ENCODE peak calls at places on chromosomes 3 and 15, in six cellular contexts. O is erythroblast, W is suprapubic skin, A is stomach, D is sigmoid colon, T is Peyer's patch. C is an unnamed sample.

GRCh38 chr3:117751691-117752090 is 1042.1 kb downstream of the TUSC7 start:
- DNase-seq in A (no peak), D (no peak), T (no peak), W (no peak), O (no peak), C (no peak)

GRCh38 chr15:43516801-43517353 is 531 bp upstream of the MAP1A start:
- DNase-seq in W (no peak), D (no peak), O (no peak), A (no peak), T (no peak), C (no peak)

GRCh38 chr3:122533480-122533879 is 18.7 kb upstream of the KPNA1 start:
- DNase-seq in D (no peak), T (no peak), W (no peak), A (no peak), O (no peak), C (no peak)

GRCh38 chr3:49006591-49007067 is 562 bp upstream of the WDR6 start:
- DNase-seq in O (peak), A (no peak), D (peak), W (peak), T (no peak), C (no peak)

GRCh38 chr15:86178845-86179244 is 99.2 kb downstream of the AGBL1 start:
- DNase-seq in T (no peak), A (no peak), W (no peak), D (no peak), O (no peak), C (no peak)

GRCh38 chr3:25156526-25157075 is 271.5 kb upstream of the RARB start:
- DNase-seq in A (no peak), O (no peak), W (no peak), T (no peak), D (no peak), C (peak)

GRCh38 chr3:102161362-102162006 is 273.3 kb upstream of the ZPLD1 start:
- DNase-seq in W (no peak), T (no peak), D (no peak), O (no peak), A (no peak), C (no peak)

GRCh38 chr15:47374222-47374621 is 343.1 kb upstream of the SEMA6D start:
- DNase-seq in A (no peak), O (no peak), W (no peak), T (no peak), D (no peak), C (no peak)

GRCh38 chr3:146160964-146161724 is at the start of gene PLOD2:
- DNase-seq in O (peak), A (peak), T (peak), W (peak), D (peak), C (peak)

GRCh38 chr15:71149645-71150557 is 34.6 kb downstream of the THSD4 start:
- DNase-seq in T (no peak), W (no peak), A (peak), D (no peak), O (no peak), C (no peak)

GRCh38 chr15:77840962-77841361 is 208.2 kb upstream of the LINGO1 start:
- DNase-seq in A (no peak), O (no peak), W (peak), T (no peak), D (no peak), C (no peak)

GRCh38 chr15:64702816-64703631 is 72.4 kb downstream of the RBPMS2 start:
- DNase-seq in O (peak), T (peak), A (peak), D (peak), W (peak), C (peak)
- TF ChIP-seq POLR2A in O (no peak), T (peak), A (no peak), D (no peak), W (no peak), C (peak)

GRCh38 chr3:155192957-155193746 is 100.3 kb downstream of the STRIT1 start:
- DNase-seq in W (no peak), A (no peak), O (no peak), D (no peak), T (no peak), C (no peak)

GRCh38 chr3:155195558-155195957 is 97.9 kb downstream of the STRIT1 start:
- DNase-seq in T (no peak), A (no peak), D (no peak), W (no peak), O (no peak), C (no peak)

GRCh38 chr3:155194973-155195372 is 98.5 kb downstream of the STRIT1 start:
- DNase-seq in A (no peak), T (no peak), D (no peak), O (no peak), W (no peak), C (no peak)

GRCh38 chr3:155196131-155197075 is 97.1 kb downstream of the STRIT1 start:
- DNase-seq in D (no peak), A (no peak), W (no peak), O (no peak), T (no peak), C (no peak)

DNA sequence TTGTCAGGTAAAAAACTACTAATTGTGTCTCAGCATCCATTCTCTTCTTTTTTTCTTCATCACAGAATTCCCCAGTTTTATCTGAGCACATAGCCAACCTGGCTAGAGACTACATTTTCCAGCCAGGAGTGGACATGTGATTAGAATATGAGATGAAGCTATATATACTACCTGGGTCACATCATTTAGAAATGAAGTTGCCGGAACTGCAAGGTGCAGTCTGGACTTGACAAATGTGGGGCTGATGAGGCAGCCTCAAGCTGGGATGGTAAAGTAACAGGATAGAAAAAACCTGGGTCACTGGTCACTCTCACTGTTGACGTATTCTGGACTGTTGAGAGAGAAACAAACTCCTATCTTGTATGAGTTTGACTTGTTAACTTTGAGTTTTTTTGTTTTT is 99.6 kb downstream of the STRIT1 start:
- DNase-seq in O (no peak), A (no peak), D (no peak), T (no peak), W (no peak), C (no peak)
- TF ChIP-seq POLR2A in O (no peak), A (no peak), D (no peak), T (no peak), W (no peak), C (no peak)

DNA sequence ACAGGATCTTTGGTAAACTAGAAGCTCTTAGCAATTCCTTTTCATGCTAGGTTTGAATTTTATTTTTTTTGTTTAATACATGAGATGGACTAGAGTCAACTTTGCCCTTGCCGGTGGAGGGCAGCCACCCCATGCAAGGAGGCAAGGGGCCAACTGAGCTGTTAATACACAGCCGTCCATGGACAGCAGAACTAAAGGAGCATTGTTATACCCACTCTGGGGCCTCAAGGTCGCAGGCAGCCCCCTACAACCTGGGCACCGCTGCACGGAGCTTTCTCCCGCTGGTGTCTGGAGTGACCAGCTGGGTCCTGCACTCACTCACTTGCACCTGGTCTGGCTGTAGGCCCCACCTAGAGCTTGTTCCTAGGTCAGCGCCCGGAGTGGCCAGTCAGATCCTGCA is 47.9 kb upstream of the ACKR4 start:
- DNase-seq in W (no peak), D (no peak), T (no peak), A (no peak), O (no peak), C (no peak)
- TF ChIP-seq POLR2A in W (no peak), D (no peak), T (no peak), A (no peak), O (no peak), C (no peak)

DNA sequence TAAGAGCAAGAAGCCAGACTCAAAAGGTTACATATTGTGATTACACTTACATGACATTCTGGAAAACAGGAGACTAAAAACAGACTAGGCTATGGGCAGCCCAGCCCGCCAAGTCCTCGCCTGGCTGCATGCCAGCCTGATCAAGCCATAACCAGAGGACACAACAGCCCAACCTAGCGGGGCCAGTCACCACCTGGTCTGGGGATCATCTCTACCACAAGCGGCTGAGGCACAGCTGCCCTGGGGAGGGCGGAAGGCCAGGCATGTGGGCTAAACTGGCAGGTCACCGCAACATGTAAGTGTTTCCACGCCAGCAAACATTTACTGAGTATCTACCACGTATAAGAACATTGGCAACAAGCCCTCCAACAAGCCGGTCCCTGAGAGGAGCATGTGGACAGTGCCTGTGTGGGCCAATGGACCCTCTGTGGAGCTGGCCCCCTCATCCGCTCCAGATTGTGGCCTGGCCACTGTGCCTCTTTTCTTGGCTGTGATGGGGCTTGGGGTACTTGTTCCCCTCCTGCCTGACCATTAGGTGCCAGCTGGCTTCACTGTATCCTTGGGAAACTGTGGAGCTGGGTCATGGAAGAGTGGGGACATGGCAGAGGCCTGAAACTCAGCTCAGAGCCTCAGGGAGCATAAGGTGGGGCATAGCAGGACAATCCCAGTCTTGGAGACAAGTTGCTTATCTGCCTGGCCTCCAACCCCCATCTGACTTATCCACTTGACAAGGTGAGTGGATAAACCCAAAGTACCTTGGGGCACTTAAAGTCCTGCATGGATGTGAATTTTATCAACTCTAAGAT is 9.0 kb downstream of the UBXN7 start:
- DNase-seq in O (peak), W (peak), D (peak), T (peak), A (peak), C (no peak)
- TF ChIP-seq POLR2A in O (no peak), W (no peak), D (no peak), T (no peak), A (no peak), C (no peak)

DNA sequence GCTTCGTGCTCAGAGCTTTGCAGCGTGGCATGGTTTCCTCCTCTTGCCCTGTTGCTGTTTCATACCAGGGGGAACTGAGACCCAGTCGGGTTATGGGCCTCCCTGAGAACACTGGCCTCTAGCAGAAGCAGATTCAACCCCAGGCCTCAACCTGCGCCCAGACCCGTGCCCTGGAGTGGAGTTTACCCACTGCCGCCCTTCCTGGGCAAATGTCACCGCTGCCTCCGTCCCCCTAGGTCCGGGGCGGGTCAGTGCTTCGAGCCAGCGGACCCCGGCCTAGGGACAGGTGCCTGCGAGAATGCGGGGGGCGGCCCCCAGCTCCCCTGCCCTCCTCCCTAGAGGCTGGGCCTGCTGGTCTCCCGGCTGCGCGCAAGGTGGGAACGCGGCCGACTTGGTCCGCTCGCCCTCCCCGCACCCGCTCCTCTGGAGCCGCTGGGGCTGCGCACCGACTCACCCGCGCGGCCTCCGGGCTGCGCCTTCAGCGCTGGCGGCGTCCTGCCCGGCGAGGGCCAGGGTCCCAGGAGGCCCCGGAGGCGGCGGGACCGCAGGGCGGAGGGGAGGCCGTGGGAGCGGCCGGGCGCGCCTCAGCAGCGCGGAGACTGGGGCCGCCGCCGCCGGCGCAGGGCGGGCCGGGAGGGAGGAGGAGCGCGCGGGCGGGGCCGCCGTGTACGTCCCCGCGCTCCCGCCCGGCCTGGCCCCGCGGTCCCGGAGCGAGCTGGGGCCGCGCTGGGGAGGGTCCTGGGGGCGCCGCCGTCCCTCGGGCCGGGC is at the start of gene PIGZ:
- DNase-seq in T (peak), A (peak), W (peak), D (no peak), O (peak), C (peak)
- TF ChIP-seq POLR2A in T (peak), A (no peak), W (no peak), D (no peak), O (no peak), C (peak)

C was measured in H54.